ENCODE peak calls at places on chromosomes 5 and 9, in five cellular contexts. One of them, this sample, is unnamed.

GRCh38 chr5:74643160-74643562 is 2.6 kb upstream of the ENC1 start:
- DNase-seq in IMR-90: peak; percentile 96
- DNase-seq in HCT116: peak; percentile 48
- DNase-seq in OCI-LY7: no peak
- DNase-seq in PC-3: peak; percentile 90
- DNase-seq in this sample: peak; percentile 98

GRCh38 chr9:126317513-126317912 is 9.1 kb upstream of the MVB12B start:
- DNase-seq in HCT116: no peak
- DNase-seq in OCI-LY7: no peak
- DNase-seq in PC-3: peak; percentile 41
- DNase-seq in IMR-90: peak; percentile 25
- DNase-seq in this sample: no peak

GRCh38 chr9:124260769-124261603 is 3.2 kb downstream of the NEK6 start:
- DNase-seq in OCI-LY7: peak; percentile 33
- DNase-seq in PC-3: peak; percentile 78
- DNase-seq in IMR-90: peak; percentile 69
- DNase-seq in HCT116: no peak
- DNase-seq in this sample: peak; percentile 88

GRCh38 chr5:115842089-115842881 is 550 bp downstream of the AP3S1 start:
- DNase-seq in IMR-90: no peak
- DNase-seq in OCI-LY7: peak; percentile 61
- DNase-seq in HCT116: peak; percentile 51
- DNase-seq in PC-3: peak; percentile 54
- DNase-seq in this sample: no peak

GRCh38 chr5:10073705-10074104 is 176.0 kb downstream of the ATPSCKMT start:
- DNase-seq in IMR-90: no peak
- DNase-seq in OCI-LY7: no peak
- DNase-seq in HCT116: no peak
- DNase-seq in PC-3: no peak
- DNase-seq in this sample: no peak

GRCh38 chr5:22649076-22649475 is 204.1 kb downstream of the CDH12 start:
- DNase-seq in HCT116: no peak
- DNase-seq in PC-3: peak; percentile 85
- DNase-seq in IMR-90: no peak
- DNase-seq in OCI-LY7: no peak
- DNase-seq in this sample: no peak

GRCh38 chr9:130668196-130668595 is 3.8 kb downstream of the PRDM12 start:
- DNase-seq in OCI-LY7: no peak
- DNase-seq in IMR-90: no peak
- DNase-seq in HCT116: no peak
- DNase-seq in PC-3: no peak
- DNase-seq in this sample: no peak

GRCh38 chr9:107131108-107131799 is 151.8 kb upstream of the RAD23B start:
- DNase-seq in PC-3: peak; percentile 25
- DNase-seq in IMR-90: no peak
- DNase-seq in HCT116: no peak
- DNase-seq in OCI-LY7: no peak
- DNase-seq in this sample: peak; percentile 44

GRCh38 chr9:38656896-38657295 is 36.5 kb upstream of the ANKRD18A start:
- DNase-seq in PC-3: no peak
- DNase-seq in IMR-90: no peak
- DNase-seq in HCT116: no peak
- DNase-seq in OCI-LY7: no peak
- DNase-seq in this sample: no peak

GRCh38 chr9:118882674-118883073 is 486.6 kb downstream of the BRINP1 start:
- DNase-seq in OCI-LY7: no peak
- DNase-seq in HCT116: no peak
- DNase-seq in PC-3: peak; percentile 2
- DNase-seq in IMR-90: no peak
- DNase-seq in this sample: no peak

GRCh38 chr5:154755361-154756202 is at the start of gene LARP1:
- DNase-seq in PC-3: no peak
- DNase-seq in IMR-90: peak; percentile 19
- DNase-seq in OCI-LY7: peak; percentile 58
- DNase-seq in HCT116: no peak
- DNase-seq in this sample: no peak

GRCh38 chr5:39175273-39175955 is 43.9 kb downstream of the FYB1 start:
- DNase-seq in PC-3: no peak
- DNase-seq in IMR-90: no peak
- DNase-seq in HCT116: no peak
- DNase-seq in OCI-LY7: no peak
- DNase-seq in this sample: no peak

GRCh38 chr9:31573561-31573960 is 810.9 kb upstream of the ACO1 start:
- DNase-seq in OCI-LY7: no peak
- DNase-seq in HCT116: no peak
- DNase-seq in PC-3: no peak
- DNase-seq in IMR-90: no peak
- DNase-seq in this sample: no peak
- H2AFZ ChIP-seq in OCI-LY7: no peak overlapping the region
- H2AFZ ChIP-seq in HCT116: no peak overlapping the region
- H2AFZ ChIP-seq in PC-3: no peak overlapping the region
- H2AFZ ChIP-seq in IMR-90: no peak overlapping the region
- H2AFZ ChIP-seq in this sample: no peak overlapping the region

DNA sequence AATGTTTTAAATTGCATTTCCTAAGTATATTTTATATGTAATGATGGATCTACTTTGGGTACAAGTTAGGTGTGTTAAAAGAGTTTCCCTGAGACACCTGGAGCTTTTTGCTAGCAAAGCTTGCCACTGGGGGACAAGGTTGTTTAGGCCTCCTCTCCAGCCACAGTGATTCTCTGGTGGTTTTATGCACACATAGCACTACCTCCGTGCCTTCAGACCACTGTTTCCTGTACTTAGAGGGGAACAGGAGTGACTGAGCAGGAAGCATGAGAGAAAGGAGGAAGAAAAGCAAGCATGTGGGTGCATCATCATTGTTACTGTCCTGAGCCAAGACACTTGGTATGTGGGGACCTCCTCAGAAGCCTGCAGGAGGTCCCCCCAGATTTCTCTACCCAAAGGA is 272.1 kb downstream of the RASEF start:
- DNase-seq in IMR-90: no peak
- DNase-seq in OCI-LY7: no peak
- DNase-seq in PC-3: no peak
- DNase-seq in HCT116: no peak
- DNase-seq in this sample: no peak
- H2AFZ ChIP-seq in IMR-90: no peak overlapping the region
- H2AFZ ChIP-seq in OCI-LY7: no peak overlapping the region
- H2AFZ ChIP-seq in PC-3: no peak overlapping the region
- H2AFZ ChIP-seq in HCT116: no peak overlapping the region
- H2AFZ ChIP-seq in this sample: no peak overlapping the region

DNA sequence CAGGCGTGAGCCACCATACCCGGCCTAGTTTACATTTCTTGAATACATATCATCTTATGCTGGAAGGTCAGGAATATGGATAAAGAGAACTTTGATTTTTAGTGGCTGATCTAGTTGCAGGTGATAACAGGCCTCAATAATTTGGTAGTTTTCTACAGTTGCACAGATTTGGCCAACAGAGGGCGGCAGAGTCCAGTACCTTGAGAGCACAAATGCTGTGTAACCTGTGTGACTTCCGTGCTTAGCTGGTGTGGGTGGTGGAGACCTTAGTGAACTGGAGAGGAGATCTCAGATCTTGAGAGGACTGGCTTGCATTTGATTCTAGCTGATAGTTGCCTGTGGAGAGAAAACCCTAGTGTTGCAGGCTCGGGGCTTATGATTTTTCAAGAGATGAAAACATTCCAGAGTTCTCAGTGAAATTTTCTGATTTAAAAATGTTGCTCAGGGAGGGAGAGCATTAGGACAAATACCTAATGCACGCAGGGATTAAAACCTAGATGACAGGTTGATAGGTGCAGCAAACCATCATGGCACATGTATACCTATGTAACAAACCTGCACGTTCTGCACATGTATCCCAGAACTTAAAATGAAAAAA is 17.4 kb upstream of the GPR151 start:
- DNase-seq in OCI-LY7: peak; percentile 81
- DNase-seq in PC-3: peak; percentile 93
- DNase-seq in IMR-90: peak; percentile 50
- DNase-seq in HCT116: peak; percentile 73
- DNase-seq in this sample: peak; percentile 65
- H2AFZ ChIP-seq in OCI-LY7: no peak overlapping the region
- H2AFZ ChIP-seq in PC-3: peak overlapping the region; percentile 58
- H2AFZ ChIP-seq in IMR-90: no peak overlapping the region
- H2AFZ ChIP-seq in HCT116: peak overlapping the region; percentile 99
- H2AFZ ChIP-seq in this sample: no peak overlapping the region

GRCh38 chr9:136820947-136821332 is 13.2 kb downstream of the RABL6 start:
- DNase-seq in PC-3: no peak
- DNase-seq in OCI-LY7: no peak
- DNase-seq in HCT116: no peak
- DNase-seq in IMR-90: no peak
- DNase-seq in this sample: no peak
- H2AFZ ChIP-seq in PC-3: no peak overlapping the region
- H2AFZ ChIP-seq in OCI-LY7: no peak overlapping the region
- H2AFZ ChIP-seq in HCT116: no peak overlapping the region
- H2AFZ ChIP-seq in IMR-90: peak overlapping the region; percentile 79
- H2AFZ ChIP-seq in this sample: no peak overlapping the region

DNA sequence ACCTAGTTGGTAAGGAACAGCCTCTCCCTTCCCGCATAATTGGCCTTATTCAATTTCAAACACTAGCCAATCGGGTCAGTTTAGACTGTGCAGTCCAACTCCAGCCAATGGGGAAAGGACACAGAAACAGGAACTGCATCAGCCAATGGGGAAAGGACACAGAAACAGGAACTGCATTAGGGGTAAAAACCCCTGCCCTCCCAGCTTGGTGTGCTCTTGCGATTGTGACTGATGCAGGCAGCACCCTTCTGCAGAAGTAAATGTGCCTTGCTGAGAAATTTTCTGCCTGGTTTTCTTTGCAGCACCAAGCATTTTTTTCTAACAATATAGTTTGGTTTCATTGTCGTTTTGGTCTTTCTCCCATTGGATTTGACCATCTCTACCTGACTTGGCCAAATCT is 8.6 kb upstream of the GLT6D1 start:
- DNase-seq in PC-3: no peak
- DNase-seq in IMR-90: no peak
- DNase-seq in OCI-LY7: peak; percentile 16
- DNase-seq in HCT116: no peak
- DNase-seq in this sample: no peak
- H2AFZ ChIP-seq in PC-3: no peak overlapping the region
- H2AFZ ChIP-seq in IMR-90: no peak overlapping the region
- H2AFZ ChIP-seq in OCI-LY7: no peak overlapping the region
- H2AFZ ChIP-seq in HCT116: no peak overlapping the region
- H2AFZ ChIP-seq in this sample: no peak overlapping the region

GRCh38 chr5:72556351-72557146 is 49.3 kb upstream of the ZNF366 start:
- DNase-seq in HCT116: no peak
- DNase-seq in PC-3: peak; percentile 60
- DNase-seq in IMR-90: peak; percentile 56
- DNase-seq in OCI-LY7: peak; percentile 3
- DNase-seq in this sample: peak; percentile 53

GRCh38 chr5:72558383-72558782 is 51.2 kb upstream of the ZNF366 start:
- DNase-seq in IMR-90: no peak
- DNase-seq in PC-3: no peak
- DNase-seq in HCT116: no peak
- DNase-seq in OCI-LY7: no peak
- DNase-seq in this sample: no peak

GRCh38 chr5:72557147-72557501 is 49.9 kb upstream of the ZNF366 start:
- DNase-seq in IMR-90: no peak
- DNase-seq in HCT116: no peak
- DNase-seq in PC-3: no peak
- DNase-seq in OCI-LY7: no peak
- DNase-seq in this sample: no peak

GRCh38 chr5:72555871-72556270 is 48.7 kb upstream of the ZNF366 start:
- DNase-seq in OCI-LY7: no peak
- DNase-seq in PC-3: no peak
- DNase-seq in HCT116: no peak
- DNase-seq in IMR-90: no peak
- DNase-seq in this sample: no peak

DNA sequence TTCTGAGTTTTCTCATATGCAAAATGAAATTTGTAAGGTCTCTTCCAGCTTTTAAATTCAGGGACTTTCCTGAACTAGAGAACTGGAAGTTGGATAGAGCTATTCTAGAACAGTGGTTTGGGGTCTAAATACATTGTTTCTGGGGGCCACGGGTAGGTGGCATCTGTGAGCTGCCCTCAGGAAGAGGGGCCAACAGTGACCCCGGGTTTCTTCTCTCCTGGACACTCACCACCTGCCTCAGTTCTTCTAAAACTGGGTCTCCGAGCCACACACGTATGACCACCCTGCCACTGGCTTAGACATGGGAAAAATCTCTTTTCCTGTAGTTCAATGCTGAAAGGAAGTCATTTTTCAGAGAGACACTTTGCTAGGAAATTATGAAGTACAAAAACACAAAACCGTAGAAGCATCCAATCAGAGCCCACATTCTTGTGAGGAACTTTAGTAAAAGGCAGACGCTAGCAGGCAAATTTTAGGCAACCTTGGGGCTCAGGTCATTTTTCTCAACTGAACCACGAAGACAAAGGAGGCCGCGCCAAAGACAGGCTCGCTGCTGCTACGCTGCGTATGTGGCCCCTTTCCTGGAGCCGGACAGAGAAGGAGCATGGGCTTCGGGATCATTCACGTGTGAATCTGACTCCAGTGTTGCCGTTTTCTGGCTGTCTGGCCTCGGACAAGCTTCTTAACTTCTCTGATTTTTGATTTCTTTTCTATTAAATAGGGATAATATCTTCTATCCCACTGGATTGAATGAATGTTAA is 50.5 kb upstream of the ZNF366 start:
- DNase-seq in PC-3: no peak
- DNase-seq in HCT116: no peak
- DNase-seq in OCI-LY7: no peak
- DNase-seq in IMR-90: no peak
- DNase-seq in this sample: no peak
- H2AFZ ChIP-seq in PC-3: no peak overlapping the region
- H2AFZ ChIP-seq in HCT116: no peak overlapping the region
- H2AFZ ChIP-seq in OCI-LY7: no peak overlapping the region
- H2AFZ ChIP-seq in IMR-90: peak overlapping the region; percentile 68
- H2AFZ ChIP-seq in this sample: no peak overlapping the region

GRCh38 chr5:67090593-67090992 is 106.0 kb downstream of the CD180 start:
- DNase-seq in IMR-90: no peak
- DNase-seq in HCT116: no peak
- DNase-seq in OCI-LY7: no peak
- DNase-seq in PC-3: no peak
- DNase-seq in this sample: no peak

GRCh38 chr5:67093259-67093658 is 103.3 kb downstream of the CD180 start:
- DNase-seq in OCI-LY7: no peak
- DNase-seq in PC-3: no peak
- DNase-seq in HCT116: no peak
- DNase-seq in IMR-90: no peak
- DNase-seq in this sample: no peak

GRCh38 chr5:67092447-67093023 is 104.1 kb downstream of the CD180 start:
- DNase-seq in IMR-90: peak; percentile 27
- DNase-seq in OCI-LY7: no peak
- DNase-seq in PC-3: peak; percentile 25
- DNase-seq in HCT116: no peak
- DNase-seq in this sample: peak; percentile 2

GRCh38 chr5:67095346-67095871 is 101.2 kb downstream of the CD180 start:
- DNase-seq in PC-3: no peak
- DNase-seq in OCI-LY7: no peak
- DNase-seq in IMR-90: peak; percentile 33
- DNase-seq in HCT116: no peak
- DNase-seq in this sample: no peak

GRCh38 chr5:67094476-67095300 is 101.9 kb downstream of the CD180 start:
- DNase-seq in HCT116: no peak
- DNase-seq in PC-3: no peak
- DNase-seq in OCI-LY7: no peak
- DNase-seq in IMR-90: peak; percentile 56
- DNase-seq in this sample: no peak
- H2AFZ ChIP-seq in HCT116: no peak overlapping the region
- H2AFZ ChIP-seq in PC-3: no peak overlapping the region
- H2AFZ ChIP-seq in OCI-LY7: no peak overlapping the region
- H2AFZ ChIP-seq in IMR-90: peak overlapping the region; percentile 82
- H2AFZ ChIP-seq in this sample: no peak overlapping the region